ENCODE peak calls at places on chromosomes 4 and X, in five cellular contexts. K is GM13976, R is esophagus squamous epithelium, W is fibroblast of villous mesenchyme, L is heart right ventricle. G is an unnamed sample.
A peak's percentile ranks its signal among the peaks of the same experiment; 100 is the strongest.

GRCh38 chr4:5378002-5378401 is 326.7 kb downstream of the STK32B start:
- DNase-seq in K (no peak), R (no peak), W (peak; percentile 30), L (no peak), G (no peak)

GRCh38 chr4:6502747-6503465 is 30.5 kb upstream of the PPP2R2C start:
- DNase-seq in K (no peak), R (no peak), W (no peak), L (no peak), G (no peak)

GRCh38 chrX:33126469-33126868 is 84.9 kb downstream of the DMD start:
- DNase-seq in K (no peak), R (no peak), W (no peak), L (no peak), G (no peak)

GRCh38 chrX:23673108-23673507 is 5.8 kb downstream of the PRDX4 start:
- DNase-seq in K (no peak), R (no peak), W (no peak), L (no peak), G (no peak)

GRCh38 chr4:40238700-40239548 is 42.1 kb downstream of the RHOH start:
- DNase-seq in K (no peak), R (no peak), W (no peak), L (no peak), G (peak; percentile 93)

GRCh38 chrX:37712458-37712857 is 26.9 kb downstream of the XK start:
- DNase-seq in K (no peak), R (no peak), W (peak; percentile 3), L (no peak), G (no peak)

GRCh38 chr4:136484996-136485395 is 1047.3 kb downstream of the PCDH18 start:
- DNase-seq in K (no peak), R (no peak), W (no peak), L (no peak), G (no peak)

GRCh38 chrX:40097492-40098263 is at the start of gene BCOR:
- DNase-seq in K (peak; percentile 66), R (no peak), W (peak; percentile 73), L (peak; percentile 80), G (peak; percentile 77)

GRCh38 chr4:68342139-68342538 is 7.8 kb downstream of the YTHDC1 start:
- DNase-seq in K (no peak), R (no peak), W (peak; percentile 70), L (no peak), G (no peak)

GRCh38 chr4:145804134-145804533 is 124.2 kb downstream of the C4orf51 start:
- DNase-seq in K (no peak), R (no peak), W (peak; percentile 87), L (no peak), G (no peak)

GRCh38 chrX:47683171-47684145 is 24.5 kb upstream of the UXT start:
- DNase-seq in K (no peak), R (no peak), W (peak; percentile 34), L (no peak), G (no peak)

GRCh38 chr4:12146349-12146748 is 717.7 kb upstream of the HS3ST1 start:
- DNase-seq in K (no peak), R (no peak), W (no peak), L (no peak), G (no peak)

GRCh38 chr4:112422644-112423043 is 93.3 kb downstream of the NEUROG2 start:
- DNase-seq in K (no peak), R (no peak), W (no peak), L (no peak), G (no peak)

GRCh38 chr4:67575889-67576329 is 17.4 kb downstream of the STAP1 start:
- DNase-seq in K (no peak), R (no peak), W (no peak), L (no peak), G (no peak)

DNA sequence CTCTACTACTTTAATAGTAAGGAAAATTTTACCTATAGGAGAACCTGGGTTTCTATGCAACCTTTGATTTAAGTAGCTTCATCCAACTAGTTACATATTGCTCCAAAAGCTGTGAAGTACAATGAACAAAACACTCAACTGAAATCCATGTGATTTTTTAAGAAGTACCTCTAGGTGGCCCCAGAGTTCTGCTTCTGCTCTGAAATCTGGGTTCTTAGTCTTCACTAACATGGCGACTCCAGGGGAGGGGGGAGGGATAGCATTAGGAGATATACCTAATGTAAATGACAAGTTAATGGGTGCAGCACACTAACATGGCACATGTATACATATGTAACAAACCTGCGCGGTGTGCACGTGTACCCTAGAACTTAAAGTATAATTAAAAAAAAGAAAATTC is 73.4 kb upstream of the MAGEB2 start:
- DNase-seq in K (no peak), R (no peak), W (peak; percentile 52), L (no peak), G (peak; percentile 3)
- TF ChIP-seq CTCF in K (peak; percentile 16), R (no peak), W (peak; percentile 50), L (no peak), G (no peak)

DNA sequence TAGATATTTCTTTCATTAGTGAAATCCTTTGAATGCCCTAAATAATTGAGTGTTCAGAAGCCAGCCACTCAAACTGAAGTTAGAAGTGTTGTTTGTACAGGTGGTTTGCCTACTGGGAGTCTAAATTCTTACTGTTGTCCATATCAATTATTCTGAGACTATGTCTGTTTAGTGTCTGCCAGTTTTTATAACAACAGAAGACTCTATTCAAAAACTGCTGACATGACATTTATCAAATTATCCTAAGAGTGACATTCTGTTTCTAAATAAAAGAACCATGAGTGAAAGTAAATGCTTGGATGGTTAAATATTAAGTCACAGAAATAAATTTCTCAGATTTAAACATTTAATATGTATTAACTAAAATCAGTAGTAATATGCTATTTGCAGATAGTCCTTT is 375.1 kb downstream of the FAT4 start:
- DNase-seq in K (no peak), R (no peak), W (no peak), L (no peak), G (no peak)
- TF ChIP-seq CTCF in K (no peak), R (no peak), W (no peak), L (no peak), G (no peak)

GRCh38 chr4:140875751-140876389 is 119.7 kb upstream of the TBC1D9 start:
- DNase-seq in K (no peak), R (no peak), W (no peak), L (no peak), G (no peak)
- TF ChIP-seq CTCF in K (no peak), R (no peak), W (no peak), L (no peak), G (no peak)

GRCh38 chr4:7698586-7698985 is 241.1 kb downstream of the AFAP1 start:
- DNase-seq in K (no peak), R (no peak), W (peak; percentile 38), L (no peak), G (no peak)
- TF ChIP-seq CTCF in K (no peak), R (no peak), W (peak; percentile 28), L (no peak), G (no peak)

DNA sequence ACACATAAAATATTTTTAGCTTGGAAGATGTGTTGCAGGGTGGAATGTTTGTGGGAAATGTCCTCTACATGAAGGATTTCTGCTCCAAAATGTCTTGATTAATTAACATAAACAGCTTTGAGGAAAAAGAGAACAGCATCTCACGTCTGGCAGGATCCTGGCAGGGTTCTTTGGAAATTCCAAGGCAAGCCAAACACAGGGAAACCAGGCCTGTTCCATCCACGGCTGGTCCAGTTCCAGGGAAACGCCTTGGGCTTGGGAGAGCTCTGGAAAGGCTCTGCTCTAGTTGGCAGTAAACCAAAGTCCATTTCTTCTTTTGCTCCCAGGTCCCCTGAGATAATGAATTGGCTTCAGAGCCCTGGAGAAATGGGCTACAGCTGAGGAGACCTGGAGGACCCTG is 42.4 kb upstream of the GAB1 start:
- DNase-seq in K (no peak), R (no peak), W (peak; percentile 52), L (peak; percentile 83), G (no peak)
- TF ChIP-seq CTCF in K (no peak), R (no peak), W (no peak), L (no peak), G (no peak)

GRCh38 chrX:139429913-139430312 is 100.6 kb upstream of the F9 start:
- DNase-seq in K (no peak), R (no peak), W (no peak), L (no peak), G (no peak)
- TF ChIP-seq CTCF in K (no peak), R (no peak), W (no peak), L (no peak), G (no peak)

DNA sequence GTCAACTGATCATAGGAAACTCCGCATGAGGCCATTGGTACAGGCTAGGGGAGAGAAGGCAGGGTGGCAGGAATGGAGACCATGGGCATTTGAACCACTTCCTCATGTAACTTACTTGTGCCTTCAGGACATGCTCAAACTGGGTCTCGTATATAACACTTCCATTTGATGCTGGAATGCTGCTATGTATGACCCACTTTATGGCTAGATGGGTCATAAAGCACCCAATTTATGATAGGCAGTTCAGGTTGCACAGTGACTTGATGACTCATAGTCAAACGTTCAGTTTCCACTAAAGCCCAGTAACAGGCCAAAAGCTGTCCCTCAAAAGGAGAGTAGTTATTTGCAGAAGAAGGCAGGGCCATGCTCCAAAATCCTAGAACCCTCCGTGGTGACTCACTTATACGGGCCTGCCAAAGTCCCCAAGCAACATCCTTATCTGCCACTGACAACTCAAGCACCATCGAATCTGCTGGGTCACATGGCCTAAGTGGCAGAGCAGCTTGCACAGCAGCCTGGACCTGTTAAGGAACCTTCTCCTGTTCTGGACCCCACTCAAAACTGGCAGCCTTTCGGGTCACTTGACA is 236.4 kb downstream of the ZC4H2 start:
- DNase-seq in K (no peak), R (no peak), W (no peak), L (no peak), G (no peak)
- TF ChIP-seq CTCF in K (no peak), R (no peak), W (no peak), L (no peak), G (no peak)

DNA sequence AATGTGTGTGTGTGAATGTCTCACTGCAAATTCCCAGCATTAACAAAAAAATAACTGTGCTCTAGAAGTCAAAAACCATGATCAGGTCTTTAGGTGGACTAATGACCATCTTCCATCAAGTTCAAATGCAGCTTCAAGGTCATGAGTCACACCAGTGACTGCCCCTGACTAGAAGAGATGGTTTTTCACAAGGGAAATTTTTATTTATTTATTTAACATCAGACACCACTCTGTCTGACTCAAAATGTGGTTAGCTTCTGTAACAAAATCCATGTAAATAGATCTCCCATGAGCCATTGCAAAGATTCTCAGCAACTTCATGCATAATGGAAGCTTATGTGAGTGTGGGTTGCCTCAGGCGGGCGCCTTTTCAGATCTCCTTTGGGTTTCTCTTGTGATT is 219.2 kb downstream of the KIT start:
- DNase-seq in K (no peak), R (no peak), W (no peak), L (no peak), G (no peak)
- TF ChIP-seq CTCF in K (no peak), R (no peak), W (no peak), L (no peak), G (no peak)

DNA sequence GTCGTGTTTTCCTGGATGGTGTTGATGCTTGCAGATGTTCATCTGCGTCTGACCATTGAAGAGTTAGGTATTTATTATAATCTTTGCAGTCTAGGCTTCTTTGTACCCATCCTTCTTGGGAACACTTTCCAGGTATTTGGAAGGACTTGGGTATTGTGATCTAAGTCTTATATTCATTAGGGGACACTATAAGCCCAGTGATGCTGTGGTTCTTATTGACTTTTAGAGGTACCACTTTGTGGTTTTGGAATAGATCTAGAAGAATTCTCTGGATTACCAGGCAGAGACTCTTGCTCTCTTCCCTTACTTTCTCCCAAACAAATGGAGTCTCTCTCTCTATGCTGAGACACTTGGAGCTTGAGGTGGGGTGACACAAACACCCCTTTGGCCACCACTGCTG is 41.6 kb downstream of the AFM start:
- DNase-seq in K (no peak), R (no peak), W (no peak), L (no peak), G (no peak)
- TF ChIP-seq CTCF in K (no peak), R (no peak), W (no peak), L (no peak), G (no peak)

G was measured in activated CD8-positive, alpha-beta T cell treated with anti-CD3 and anti-CD28 coated beads for 36 hours.